ENCODE peak calls at places on chromosomes 1 and 21, in four cellular contexts. One of them, this sample, is unnamed.

GRCh38 chr21:33109574-33110339 is 39.8 kb downstream of the OLIG1 start:
- DNase-seq in H9: peak; percentile 64
- DNase-seq in H1: peak; percentile 75
- DNase-seq in mesendoderm: peak; percentile 34
- DNase-seq in this sample: no peak

GRCh38 chr21:34536311-34536710 is 24.3 kb upstream of the KCNE1 start:
- DNase-seq in H9: no peak
- DNase-seq in H1: no peak
- DNase-seq in mesendoderm: peak; percentile 35
- DNase-seq in this sample: peak; percentile 62

GRCh38 chr1:232617237-232617636 is 12.7 kb downstream of the SIPA1L2 start:
- DNase-seq in H9: no peak
- DNase-seq in H1: no peak
- DNase-seq in mesendoderm: peak; percentile 48
- DNase-seq in this sample: no peak

GRCh38 chr21:46079357-46080170 is 18.3 kb upstream of the COL6A2 start:
- DNase-seq in H9: peak; percentile 19
- DNase-seq in H1: no peak
- DNase-seq in mesendoderm: no peak
- DNase-seq in this sample: no peak

GRCh38 chr1:25169610-25170009 is 62.7 kb downstream of the SYF2 start:
- DNase-seq in H9: no peak
- DNase-seq in H1: peak; percentile 10
- DNase-seq in mesendoderm: no peak
- DNase-seq in this sample: no peak

GRCh38 chr1:240758296-240758695 is 146.3 kb upstream of the GREM2 start:
- DNase-seq in H9: no peak
- DNase-seq in H1: no peak
- DNase-seq in mesendoderm: no peak
- DNase-seq in this sample: no peak

GRCh38 chr1:13786541-13786940 is 86.6 kb downstream of the PRDM2 start:
- DNase-seq in H9: no peak
- DNase-seq in H1: no peak
- DNase-seq in mesendoderm: no peak
- DNase-seq in this sample: no peak

GRCh38 chr21:46018615-46019014 is 37.0 kb downstream of the COL6A1 start:
- DNase-seq in H9: no peak
- DNase-seq in H1: no peak
- DNase-seq in mesendoderm: no peak
- DNase-seq in this sample: no peak

GRCh38 chr1:37477946-37478345 is 3.6 kb downstream of the ZC3H12A start:
- DNase-seq in H9: no peak
- DNase-seq in H1: no peak
- DNase-seq in mesendoderm: peak; percentile 22
- DNase-seq in this sample: no peak

GRCh38 chr1:226990133-226990716 is 50.1 kb downstream of the COQ8A start:
- DNase-seq in H9: no peak
- DNase-seq in H1: no peak
- DNase-seq in mesendoderm: no peak
- DNase-seq in this sample: no peak

GRCh38 chr1:98044766-98045165 is 123.9 kb upstream of the DPYD start:
- DNase-seq in H9: no peak
- DNase-seq in H1: peak; percentile 48
- DNase-seq in mesendoderm: no peak
- DNase-seq in this sample: no peak

GRCh38 chr1:109161836-109162606 is 48.1 kb downstream of the ELAPOR1 start:
- DNase-seq in H9: no peak
- DNase-seq in H1: no peak
- DNase-seq in mesendoderm: peak; percentile 33
- DNase-seq in this sample: peak; percentile 97

GRCh38 chr1:202155478-202156021 is 4.9 kb downstream of the PTPN7 start:
- DNase-seq in H9: no peak
- DNase-seq in H1: no peak
- DNase-seq in mesendoderm: no peak
- DNase-seq in this sample: peak; percentile 25

GRCh38 chr1:244920911-244921310 is 56.6 kb upstream of the HNRNPU start:
- DNase-seq in H9: no peak
- DNase-seq in H1: no peak
- DNase-seq in mesendoderm: no peak
- DNase-seq in this sample: peak; percentile 22

GRCh38 chr1:46487818-46488218 is 1.8 kb upstream of the DMBX1 start:
- DNase-seq in H9: peak; percentile 76
- DNase-seq in H1: peak; percentile 69
- DNase-seq in mesendoderm: peak; percentile 75
- DNase-seq in this sample: no peak

GRCh38 chr1:222627232-222627631 is 9.3 kb downstream of the MIA3 start:
- DNase-seq in H9: no peak
- DNase-seq in H1: no peak
- DNase-seq in mesendoderm: no peak
- DNase-seq in this sample: no peak

GRCh38 chr21:35754583-35754982 is 305.7 kb downstream of the SETD4 start:
- DNase-seq in H9: no peak
- DNase-seq in H1: no peak
- DNase-seq in mesendoderm: no peak
- DNase-seq in this sample: no peak

GRCh38 chr21:42453301-42454220 is 42.5 kb downstream of the RSPH1 start:
- DNase-seq in H9: no peak
- DNase-seq in H1: no peak
- DNase-seq in mesendoderm: no peak
- DNase-seq in this sample: no peak

GRCh38 chr1:236612349-236612748 is 8.0 kb upstream of the HEATR1 start:
- DNase-seq in H9: no peak
- DNase-seq in H1: no peak
- DNase-seq in mesendoderm: no peak
- DNase-seq in this sample: no peak

GRCh38 chr1:237687837-237688236 is 202.9 kb downstream of the ZP4 start:
- DNase-seq in H9: no peak
- DNase-seq in H1: no peak
- DNase-seq in mesendoderm: no peak
- DNase-seq in this sample: no peak

GRCh38 chr1:172070055-172070454 is 228.8 kb downstream of the DNM3 start:
- DNase-seq in H9: no peak
- DNase-seq in H1: no peak
- DNase-seq in mesendoderm: no peak
- DNase-seq in this sample: no peak

DNA sequence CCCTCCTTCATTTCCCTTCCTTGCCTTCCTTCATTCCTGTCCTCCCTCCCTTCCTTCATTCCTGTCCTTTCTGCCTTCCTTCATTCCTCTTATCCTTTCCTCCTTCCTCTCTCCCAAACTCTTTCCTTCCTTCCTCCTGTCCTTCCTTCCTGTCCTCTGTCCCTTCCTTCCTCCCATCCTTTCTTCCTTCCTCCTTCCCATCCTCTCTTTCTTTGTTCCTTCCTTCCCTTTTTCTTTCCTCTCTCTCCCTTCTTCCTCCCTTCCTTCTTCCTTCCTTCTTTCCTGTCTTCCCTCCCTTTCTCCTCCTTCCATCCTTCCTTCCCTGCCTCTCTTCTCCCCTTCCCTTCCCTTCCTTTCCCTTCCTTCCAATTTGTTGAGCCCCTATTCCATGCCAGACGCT is 15.8 kb upstream of the JUN start:
- DNase-seq in H9: no peak
- DNase-seq in H1: no peak
- DNase-seq in mesendoderm: no peak
- DNase-seq in this sample: no peak
- H2AK5ac ChIP-seq in H9: no peak overlapping the region
- H2AK5ac ChIP-seq in H1: peak overlapping the region; percentile 5
- H2AK5ac ChIP-seq in mesendoderm: no peak overlapping the region
- H2AK5ac ChIP-seq in this sample: no peak overlapping the region

GRCh38 chr1:20723159-20723536 is 5.3 kb upstream of the KIF17 start:
- DNase-seq in H9: no peak
- DNase-seq in H1: no peak
- DNase-seq in mesendoderm: no peak
- DNase-seq in this sample: no peak
- H2BK5ac ChIP-seq in H9: no peak overlapping the region
- H2BK5ac ChIP-seq in H1: no peak overlapping the region
- H2BK5ac ChIP-seq in mesendoderm: no peak overlapping the region
- H2BK5ac ChIP-seq in this sample: no peak overlapping the region

DNA sequence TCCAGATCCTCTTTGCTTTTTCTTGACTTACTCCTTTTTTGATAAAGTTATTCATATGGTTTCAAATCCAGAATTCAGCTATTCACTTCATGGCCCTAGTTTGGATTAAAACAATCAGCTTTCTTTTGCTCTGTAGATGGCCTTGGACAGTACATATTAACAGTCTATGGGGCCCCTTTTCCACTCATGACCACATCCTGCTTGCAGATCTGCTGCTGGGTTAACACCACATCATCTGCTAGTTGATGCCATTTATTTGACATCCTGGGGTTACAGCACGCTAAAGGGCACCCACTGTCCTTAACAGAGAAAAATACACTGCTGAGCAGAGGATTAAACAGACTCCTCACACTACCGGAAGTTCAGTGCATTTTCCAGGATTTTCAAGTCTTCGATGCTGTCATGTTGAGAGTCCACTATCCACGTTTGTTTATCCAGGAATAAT is 941 bp upstream of the IFI16 start:
- DNase-seq in H9: no peak
- DNase-seq in H1: no peak
- DNase-seq in mesendoderm: no peak
- DNase-seq in this sample: no peak
- H3K79me2 ChIP-seq in H9: no peaks in the 10 kb centered on the region
- H3K79me2 ChIP-seq in H1: no peaks in the 10 kb centered on the region
- H3K79me2 ChIP-seq in mesendoderm: no peaks in the 10 kb centered on the region
- H3K79me2 ChIP-seq in this sample: no peaks in the 10 kb centered on the region

DNA sequence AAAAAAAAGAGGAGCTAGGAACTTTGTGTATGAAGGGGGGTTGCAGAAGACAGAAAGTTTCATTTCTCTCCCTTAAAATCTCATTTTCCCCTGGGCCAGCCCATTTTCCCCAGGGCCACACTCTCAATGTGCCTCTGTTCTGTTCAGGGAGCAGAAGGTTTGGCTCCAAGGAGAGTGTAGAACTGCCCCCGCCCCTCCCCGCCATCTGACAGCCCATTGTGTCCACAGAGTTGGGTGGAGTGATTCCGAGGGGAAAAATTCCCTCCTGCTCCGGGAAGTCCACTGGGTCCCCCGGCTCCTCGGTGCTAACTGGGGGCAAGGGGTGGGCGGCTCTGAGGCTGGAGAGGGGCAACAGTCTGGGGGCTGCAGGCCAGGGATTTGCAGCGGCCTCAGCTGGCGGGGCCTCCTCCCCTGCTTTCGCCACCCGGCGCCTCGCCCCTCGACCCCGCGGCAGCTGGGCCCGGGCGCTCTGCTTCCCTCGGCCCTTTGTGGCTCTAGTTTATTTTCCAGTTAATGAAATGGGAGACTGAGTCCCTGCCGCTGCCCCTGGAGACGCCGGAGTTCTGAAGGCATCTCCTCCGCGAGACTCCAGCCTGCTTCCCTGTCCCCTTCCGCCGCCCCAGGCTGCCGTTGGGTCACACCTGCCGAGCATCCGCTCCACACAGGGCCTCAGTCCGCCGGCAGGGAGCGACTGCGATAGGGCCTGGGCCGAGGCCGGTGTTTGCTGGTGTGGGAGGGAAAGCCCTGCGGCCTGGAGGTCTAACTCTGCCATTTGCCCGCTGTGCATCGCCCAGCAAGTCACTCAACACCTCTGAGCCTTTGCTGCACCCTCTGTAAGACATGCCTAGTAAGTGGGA is 14.7 kb upstream of the KIRREL1 start:
- DNase-seq in H9: peak; percentile 88
- DNase-seq in H1: peak; percentile 83
- DNase-seq in mesendoderm: peak; percentile 90
- DNase-seq in this sample: no peak
- H2AK5ac ChIP-seq in H9: no peak overlapping the region
- H2AK5ac ChIP-seq in H1: no peak overlapping the region
- H2AK5ac ChIP-seq in mesendoderm: no peak overlapping the region
- H2AK5ac ChIP-seq in this sample: no peak overlapping the region